ENCODE peak calls at places on chromosome 3, in four cellular contexts. One of them, this sample, is unnamed.

GRCh38 chr3:119580148-119580760 is 962 bp downstream of the ADPRH start:
- DNase-seq in HepG2: no peak
- DNase-seq in GM12878: no peak
- DNase-seq in K562: no peak
- DNase-seq in this sample: no peak

GRCh38 chr3:156772588-156773206 is 53.5 kb upstream of the LEKR1 start:
- DNase-seq in GM12878: no peak
- DNase-seq in HepG2: no peak
- DNase-seq in K562: no peak
- DNase-seq in this sample: no peak

GRCh38 chr3:159852821-159853505 is 135.7 kb upstream of the IL12A start:
- DNase-seq in K562: no peak
- DNase-seq in GM12878: no peak
- DNase-seq in HepG2: no peak
- DNase-seq in this sample: no peak

GRCh38 chr3:27324695-27325094 is 44.5 kb downstream of the NEK10 start:
- DNase-seq in GM12878: no peak
- DNase-seq in K562: no peak
- DNase-seq in HepG2: peak; percentile 38
- DNase-seq in this sample: peak; percentile 98

GRCh38 chr3:10551821-10552630 is 46.6 kb upstream of the ATP2B2 start:
- DNase-seq in HepG2: no peak
- DNase-seq in K562: peak; percentile 32
- DNase-seq in GM12878: no peak
- DNase-seq in this sample: no peak

GRCh38 chr3:167839460-167839859 is 103.9 kb downstream of the SERPINI1 start:
- DNase-seq in HepG2: no peak
- DNase-seq in K562: no peak
- DNase-seq in GM12878: no peak
- DNase-seq in this sample: no peak

GRCh38 chr3:77563012-77563411 is 523.1 kb downstream of the ROBO2 start:
- DNase-seq in K562: no peak
- DNase-seq in GM12878: no peak
- DNase-seq in HepG2: no peak
- DNase-seq in this sample: peak; percentile 88

GRCh38 chr3:53570709-53571108 is 76.3 kb downstream of the CACNA1D start:
- DNase-seq in GM12878: no peak
- DNase-seq in HepG2: no peak
- DNase-seq in K562: no peak
- DNase-seq in this sample: peak; percentile 83

GRCh38 chr3:37729119-37729518 is 132.6 kb upstream of the CTDSPL start:
- DNase-seq in K562: no peak
- DNase-seq in HepG2: no peak
- DNase-seq in GM12878: no peak
- DNase-seq in this sample: no peak

GRCh38 chr3:37849146-37849545 is 12.5 kb upstream of the CTDSPL start:
- DNase-seq in GM12878: no peak
- DNase-seq in K562: no peak
- DNase-seq in HepG2: no peak
- DNase-seq in this sample: no peak

GRCh38 chr3:143822374-143822773 is 25.9 kb downstream of the SLC9A9 start:
- DNase-seq in K562: no peak
- DNase-seq in GM12878: no peak
- DNase-seq in HepG2: no peak
- DNase-seq in this sample: no peak

GRCh38 chr3:161420746-161421145 is 49.4 kb upstream of the SPTSSB start:
- DNase-seq in HepG2: peak; percentile 94
- DNase-seq in K562: no peak
- DNase-seq in GM12878: no peak
- DNase-seq in this sample: peak; percentile 27

GRCh38 chr3:25781758-25782594 is 1.3 kb downstream of the NGLY1 start:
- DNase-seq in K562: peak; percentile 41
- DNase-seq in HepG2: no peak
- DNase-seq in GM12878: peak; percentile 68
- DNase-seq in this sample: no peak

GRCh38 chr3:111903067-111903511 is 44.0 kb downstream of the PHLDB2 start:
- DNase-seq in K562: no peak
- DNase-seq in HepG2: no peak
- DNase-seq in GM12878: no peak
- DNase-seq in this sample: no peak

GRCh38 chr3:121481116-121481895 is 64.5 kb downstream of the POLQ start:
- DNase-seq in GM12878: no peak
- DNase-seq in K562: no peak
- DNase-seq in HepG2: no peak
- DNase-seq in this sample: no peak

GRCh38 chr3:46393554-46394434 is 13.1 kb downstream of the CCR5AS start:
- DNase-seq in HepG2: no peak
- DNase-seq in GM12878: no peak
- DNase-seq in K562: peak; percentile 42
- DNase-seq in this sample: peak; percentile 48

GRCh38 chr3:42876940-42877720 is 1.5 kb upstream of the CYP8B1 start:
- DNase-seq in HepG2: no peak
- DNase-seq in K562: no peak
- DNase-seq in GM12878: no peak
- DNase-seq in this sample: no peak

GRCh38 chr3:127748754-127749327 is 73.5 kb downstream of the MGLL start:
- DNase-seq in HepG2: no peak
- DNase-seq in GM12878: no peak
- DNase-seq in K562: no peak
- DNase-seq in this sample: no peak

GRCh38 chr3:123626881-123627280 is 42.0 kb upstream of the HACD2 start:
- DNase-seq in HepG2: no peak
- DNase-seq in GM12878: no peak
- DNase-seq in K562: no peak
- DNase-seq in this sample: no peak

GRCh38 chr3:175777495-175777894 is 918.4 kb downstream of the NAALADL2 start:
- DNase-seq in K562: no peak
- DNase-seq in HepG2: peak; percentile 0
- DNase-seq in GM12878: no peak
- DNase-seq in this sample: peak; percentile 37

GRCh38 chr3:4323246-4324027 is 20.3 kb downstream of the SETMAR start:
- DNase-seq in K562: no peak
- DNase-seq in GM12878: no peak
- DNase-seq in HepG2: no peak
- DNase-seq in this sample: no peak

GRCh38 chr3:134854285-134854684 is 59.2 kb downstream of the EPHB1 start:
- DNase-seq in HepG2: no peak
- DNase-seq in K562: no peak
- DNase-seq in GM12878: no peak
- DNase-seq in this sample: no peak

GRCh38 chr3:114745322-114746240 is 401.5 kb downstream of the ZBTB20 start:
- DNase-seq in GM12878: no peak
- DNase-seq in K562: no peak
- DNase-seq in HepG2: peak; percentile 91
- DNase-seq in this sample: no peak

GRCh38 chr3:18758047-18758704 is 333.0 kb upstream of the SATB1 start:
- DNase-seq in K562: peak; percentile 37
- DNase-seq in HepG2: peak; percentile 47
- DNase-seq in GM12878: peak; percentile 28
- DNase-seq in this sample: no peak

GRCh38 chr3:8900065-8900464 is 63.2 kb downstream of the RAD18 start:
- DNase-seq in HepG2: no peak
- DNase-seq in GM12878: no peak
- DNase-seq in K562: no peak
- DNase-seq in this sample: no peak

GRCh38 chr3:63870606-63871005 is 6.9 kb downstream of the ATXN7 start:
- DNase-seq in GM12878: no peak
- DNase-seq in K562: no peak
- DNase-seq in HepG2: no peak
- DNase-seq in this sample: no peak

GRCh38 chr3:112818289-112818688 is 28.4 kb downstream of the CD200R1L start:
- DNase-seq in GM12878: no peak
- DNase-seq in K562: no peak
- DNase-seq in HepG2: no peak
- DNase-seq in this sample: no peak

GRCh38 chr3:138378990-138379389 is 30.6 kb downstream of the MRAS start:
- DNase-seq in HepG2: peak; percentile 25
- DNase-seq in K562: no peak
- DNase-seq in GM12878: no peak
- DNase-seq in this sample: no peak

GRCh38 chr3:48157950-48158376 is 30.3 kb downstream of the CDC25A start:
- DNase-seq in GM12878: no peak
- DNase-seq in HepG2: peak; percentile 47
- DNase-seq in K562: peak; percentile 80
- DNase-seq in this sample: peak; percentile 51
- TF ChIP-seq JUND in GM12878: no peak
- TF ChIP-seq JUND in HepG2: no peak
- TF ChIP-seq JUND in K562: no peak
- TF ChIP-seq JUND in this sample: no peak

GRCh38 chr3:195909645-195910498 is 1.5 kb upstream of the TNK2 start:
- DNase-seq in HepG2: peak; percentile 58
- DNase-seq in GM12878: no peak
- DNase-seq in K562: peak; percentile 100
- DNase-seq in this sample: peak; percentile 98

GRCh38 chr3:195907730-195908438 is 467 bp downstream of the TNK2 start:
- DNase-seq in K562: peak; percentile 44
- DNase-seq in HepG2: no peak
- DNase-seq in GM12878: peak; percentile 38
- DNase-seq in this sample: peak; percentile 66

GRCh38 chr3:195909294-195909644 is 918 bp upstream of the TNK2 start:
- DNase-seq in GM12878: no peak
- DNase-seq in HepG2: no peak
- DNase-seq in K562: no peak
- DNase-seq in this sample: peak; percentile 81

GRCh38 chr3:195906865-195907729 is 1.3 kb downstream of the TNK2 start:
- DNase-seq in HepG2: no peak
- DNase-seq in GM12878: peak; percentile 76
- DNase-seq in K562: no peak
- DNase-seq in this sample: peak; percentile 94

DNA sequence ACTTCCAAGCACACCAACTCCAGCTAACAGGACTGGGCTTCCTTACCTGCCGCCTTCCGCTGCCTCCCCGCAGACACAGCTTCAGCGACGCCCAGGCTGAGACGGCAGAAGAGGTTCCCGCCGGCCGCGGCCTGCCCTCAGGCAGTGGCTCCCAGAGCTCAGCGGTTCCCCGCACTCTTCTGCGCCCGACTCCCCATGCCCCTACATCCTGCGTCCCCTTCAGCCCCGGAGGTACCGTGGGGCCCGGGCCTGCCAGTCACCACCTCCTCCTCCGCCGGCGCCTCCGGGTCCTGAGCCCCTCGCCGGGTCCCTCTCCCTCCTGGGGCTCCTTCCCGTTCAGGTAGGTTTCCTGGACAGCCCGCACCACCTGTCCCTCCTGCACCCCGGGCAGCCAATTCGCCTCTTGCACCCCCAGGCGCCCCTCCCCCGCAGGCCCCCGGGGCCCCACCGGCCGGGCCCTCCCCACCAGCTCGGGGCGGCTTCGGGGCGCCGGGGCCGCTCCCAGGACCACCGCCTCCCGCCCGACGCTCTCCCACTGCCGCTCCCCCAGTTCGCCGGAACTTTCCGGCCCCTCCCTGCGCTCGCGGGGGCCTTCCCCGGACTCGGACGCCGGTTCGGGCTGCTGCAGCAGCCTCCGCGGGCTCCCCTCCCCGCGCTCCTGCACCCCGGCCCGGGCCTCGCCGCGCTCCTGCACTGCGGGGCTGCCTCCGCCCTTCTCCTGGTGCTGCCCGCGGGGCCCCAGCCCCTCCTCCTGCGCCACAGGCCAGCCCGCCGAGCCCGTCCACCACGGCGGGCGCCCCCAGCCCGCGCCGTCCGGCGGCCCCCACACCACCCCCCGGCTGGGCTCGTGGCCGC is at the start of gene TNK2:
- DNase-seq in GM12878: no peak
- DNase-seq in K562: no peak
- DNase-seq in HepG2: no peak
- DNase-seq in this sample: peak; percentile 58
- TF ChIP-seq JUND in GM12878: no peak
- TF ChIP-seq JUND in K562: no peak
- TF ChIP-seq JUND in HepG2: no peak
- TF ChIP-seq JUND in this sample: no peak

GRCh38 chr3:29597376-29598008 is 316.6 kb downstream of the RBMS3 start:
- DNase-seq in GM12878: no peak
- DNase-seq in HepG2: no peak
- DNase-seq in K562: no peak
- DNase-seq in this sample: no peak
- TF ChIP-seq JUND in GM12878: no peak
- TF ChIP-seq JUND in HepG2: no peak
- TF ChIP-seq JUND in K562: no peak
- TF ChIP-seq JUND in this sample: no peak

GRCh38 chr3:6734395-6734746 is 126.5 kb upstream of the GRM7 start:
- DNase-seq in GM12878: no peak
- DNase-seq in K562: no peak
- DNase-seq in HepG2: no peak
- DNase-seq in this sample: no peak
- TF ChIP-seq JUND in GM12878: no peak
- TF ChIP-seq JUND in K562: no peak
- TF ChIP-seq JUND in HepG2: no peak
- TF ChIP-seq JUND in this sample: no peak

GRCh38 chr3:177603137-177603603 is 405.9 kb upstream of the TBL1XR1 start:
- DNase-seq in K562: no peak
- DNase-seq in GM12878: no peak
- DNase-seq in HepG2: no peak
- DNase-seq in this sample: no peak
- TF ChIP-seq JUND in K562: no peak
- TF ChIP-seq JUND in GM12878: no peak
- TF ChIP-seq JUND in HepG2: no peak
- TF ChIP-seq JUND in this sample: no peak

DNA sequence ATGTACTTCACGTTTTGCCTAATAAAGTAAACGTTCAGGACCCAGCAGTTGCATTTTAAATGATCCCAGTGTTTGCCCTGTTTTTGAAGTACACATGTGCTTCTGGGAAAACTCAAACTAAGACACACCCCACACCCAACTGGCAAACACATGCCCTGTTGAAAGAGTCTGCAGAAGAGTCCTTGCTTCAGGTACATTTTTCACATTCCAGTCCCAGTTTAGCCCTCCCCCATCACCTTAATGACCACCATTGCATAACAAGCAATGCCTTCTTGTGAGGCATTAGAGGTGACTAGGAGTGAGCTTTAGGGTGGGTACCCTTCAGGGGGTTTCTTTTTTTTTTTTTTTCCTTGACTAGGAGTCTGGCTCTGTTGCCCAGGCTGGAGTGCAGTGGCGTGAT is 322.3 kb downstream of the CNTN4 start:
- DNase-seq in K562: no peak
- DNase-seq in HepG2: no peak
- DNase-seq in GM12878: no peak
- DNase-seq in this sample: peak; percentile 8
- TF ChIP-seq JUND in K562: no peak
- TF ChIP-seq JUND in HepG2: no peak
- TF ChIP-seq JUND in GM12878: no peak
- TF ChIP-seq JUND in this sample: no peak

DNA sequence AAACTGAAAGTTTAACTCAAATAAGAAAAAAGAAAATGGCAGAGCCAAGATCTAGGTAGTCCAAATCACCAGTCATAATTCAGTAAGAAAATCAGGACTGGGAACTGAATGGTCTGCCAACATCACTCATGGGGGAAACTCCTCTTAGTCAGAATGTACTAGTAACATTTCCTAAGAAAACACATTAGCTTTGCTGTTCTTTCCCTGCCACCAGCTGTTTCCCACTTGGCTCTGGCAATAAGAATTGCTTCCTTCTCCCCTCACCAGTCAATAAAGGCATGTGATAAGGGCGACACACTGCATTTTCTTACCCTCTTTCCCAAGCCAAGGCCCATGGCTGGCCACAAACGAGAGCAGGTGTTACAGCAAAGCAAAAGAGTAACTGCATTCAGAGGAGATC is 46.1 kb downstream of the PIK3R4 start:
- DNase-seq in K562: no peak
- DNase-seq in GM12878: no peak
- DNase-seq in HepG2: no peak
- DNase-seq in this sample: no peak
- TF ChIP-seq JUND in K562: no peak
- TF ChIP-seq JUND in GM12878: no peak
- TF ChIP-seq JUND in HepG2: no peak
- TF ChIP-seq JUND in this sample: no peak